ENCODE peak calls at places on chromosomes 7 and 10, in five cellular contexts. Z is astrocyte of the spinal cord, M is fibroblast of pulmonary artery, E is astrocyte, I is kidney epithelial cell. G is an unnamed sample.

GRCh38 chr10:99172130-99172738 is 63.4 kb downstream of the HPSE2 start:
- DNase-seq in Z (peak), M (peak), E (no peak), I (peak), G (peak)

GRCh38 chr7:55254242-55254595 is 110.9 kb upstream of the LANCL2 start:
- DNase-seq in Z (no peak), M (no peak), E (no peak), I (no peak), G (peak)

GRCh38 chr7:139918488-139918887 is 89.4 kb downstream of the TBXAS1 start:
- DNase-seq in Z (no peak), M (peak), E (no peak), I (no peak), G (no peak)

GRCh38 chr10:52746169-52746568 is 26.4 kb downstream of the MBL2 start:
- DNase-seq in Z (no peak), M (no peak), E (no peak), I (no peak), G (no peak)

GRCh38 chr10:22893776-22894175 is 34.1 kb upstream of the ARMC3 start:
- DNase-seq in Z (no peak), M (no peak), E (no peak), I (no peak), G (no peak)

GRCh38 chr7:107777702-107778101 is 25.3 kb downstream of the SLC26A3 start:
- DNase-seq in Z (no peak), M (no peak), E (no peak), I (no peak), G (no peak)

GRCh38 chr7:140231779-140232491 is 55.2 kb upstream of the KDM7A start:
- DNase-seq in Z (no peak), M (no peak), E (no peak), I (no peak), G (no peak)

GRCh38 chr7:21256310-21256877 is 171.5 kb upstream of the SP4 start:
- DNase-seq in Z (peak), M (peak), E (peak), I (no peak), G (no peak)

GRCh38 chr10:133326745-133327650 is 9.7 kb downstream of the CALY start:
- DNase-seq in Z (peak), M (no peak), E (peak), I (no peak), G (peak)

GRCh38 chr10:133325761-133326463 is 10.8 kb downstream of the CALY start:
- DNase-seq in Z (no peak), M (no peak), E (no peak), I (no peak), G (peak)

GRCh38 chr10:133328358-133329343 is 8.0 kb downstream of the CALY start:
- DNase-seq in Z (no peak), M (no peak), E (no peak), I (no peak), G (no peak)

GRCh38 chr10:133329401-133330202 is 7.1 kb downstream of the CALY start:
- DNase-seq in Z (peak), M (peak), E (peak), I (no peak), G (peak)

DNA sequence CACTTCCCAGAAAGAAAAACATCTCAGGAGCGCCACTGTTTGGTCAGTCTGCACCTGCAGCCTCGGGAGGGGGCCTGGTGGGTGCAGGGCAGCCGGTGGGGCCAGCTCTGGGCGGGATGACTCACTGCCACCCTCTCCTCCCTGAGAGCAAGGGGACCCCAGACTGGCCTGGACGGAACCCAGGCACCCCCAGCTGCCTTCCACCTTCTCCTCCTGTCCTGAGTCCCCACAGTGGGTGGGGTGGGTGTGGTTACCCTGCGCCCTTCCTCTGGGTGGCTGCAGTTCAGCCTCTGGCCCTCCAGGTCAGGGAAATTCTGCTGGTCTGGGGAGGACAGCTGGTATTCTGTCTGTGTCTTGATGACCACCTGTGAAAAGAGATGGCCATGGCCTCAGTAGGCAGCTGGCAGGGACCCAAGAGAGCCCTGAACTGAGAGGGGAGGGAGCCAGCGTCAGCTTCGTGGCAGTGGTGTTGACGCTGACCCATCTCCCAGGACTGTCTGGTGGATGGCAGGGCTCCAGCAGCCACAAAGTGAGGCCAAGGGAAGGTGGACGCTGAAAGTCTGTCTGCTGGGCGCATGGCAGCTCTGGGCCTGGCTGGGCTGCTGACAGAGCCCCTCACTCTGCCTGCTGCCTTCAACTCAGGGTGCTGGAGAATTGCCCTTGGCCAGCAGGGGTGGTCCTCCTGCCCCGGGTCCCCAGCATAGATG is 8.9 kb downstream of the CALY start:
- DNase-seq in Z (no peak), M (no peak), E (no peak), I (no peak), G (peak)
- TF ChIP-seq CTCF in Z (no peak), M (no peak), E (no peak), I (no peak), G (no peak)

DNA sequence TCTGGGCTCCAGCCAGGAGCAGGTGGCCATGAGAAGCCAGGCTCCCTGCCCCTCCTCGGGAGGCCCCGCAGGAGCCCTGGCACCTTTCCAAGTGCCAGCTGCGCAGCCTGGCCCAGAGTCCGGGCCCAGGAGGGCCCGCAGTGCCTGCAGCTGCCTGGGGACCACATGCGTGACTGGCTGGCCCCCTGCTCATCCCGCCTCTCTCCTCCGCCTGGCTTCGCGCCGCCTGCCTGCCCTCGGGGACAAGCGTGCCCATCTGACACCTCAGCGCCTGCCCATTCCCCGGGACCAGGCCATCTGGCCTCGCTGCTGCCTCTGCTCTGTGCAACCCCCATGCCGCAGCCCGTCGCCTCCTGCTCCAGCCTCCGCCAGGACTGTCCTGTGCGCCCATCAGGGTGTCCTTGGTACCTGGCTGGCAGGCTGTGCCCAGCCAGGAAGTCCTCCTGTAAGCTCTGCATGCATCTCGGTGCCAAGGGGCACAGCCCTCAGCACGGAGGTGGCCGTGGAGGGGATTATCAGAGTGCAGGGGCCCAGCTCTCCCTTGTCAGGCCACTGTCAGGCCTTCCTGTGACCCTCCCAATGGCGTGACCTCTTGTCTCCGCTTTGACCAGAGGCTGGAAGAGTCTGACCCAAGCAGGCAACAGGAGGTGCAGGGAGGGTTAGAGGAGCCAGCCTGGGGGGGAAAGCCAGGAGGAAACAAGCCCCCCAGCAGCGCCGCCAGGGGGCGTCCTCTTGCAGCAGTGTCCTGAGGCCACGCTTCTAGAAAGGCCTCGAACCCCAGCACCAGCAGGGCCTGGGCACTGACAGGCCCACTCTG is 50.5 kb downstream of the TMEM209 start:
- DNase-seq in Z (no peak), M (no peak), E (no peak), I (no peak), G (no peak)
- TF ChIP-seq CTCF in Z (peak), M (no peak), E (no peak), I (peak), G (no peak)

GRCh38 chr7:155422599-155423336 is 35.2 kb upstream of the EN2 start:
- DNase-seq in Z (no peak), M (no peak), E (no peak), I (no peak), G (no peak)

GRCh38 chr7:155424301-155425010 is 33.5 kb upstream of the EN2 start:
- DNase-seq in Z (no peak), M (no peak), E (no peak), I (no peak), G (no peak)

GRCh38 chr7:155422151-155422550 is 35.8 kb upstream of the EN2 start:
- DNase-seq in Z (no peak), M (no peak), E (no peak), I (no peak), G (no peak)

GRCh38 chr7:155425011-155425340 is 33.0 kb upstream of the EN2 start:
- DNase-seq in Z (no peak), M (no peak), E (no peak), I (no peak), G (no peak)

DNA sequence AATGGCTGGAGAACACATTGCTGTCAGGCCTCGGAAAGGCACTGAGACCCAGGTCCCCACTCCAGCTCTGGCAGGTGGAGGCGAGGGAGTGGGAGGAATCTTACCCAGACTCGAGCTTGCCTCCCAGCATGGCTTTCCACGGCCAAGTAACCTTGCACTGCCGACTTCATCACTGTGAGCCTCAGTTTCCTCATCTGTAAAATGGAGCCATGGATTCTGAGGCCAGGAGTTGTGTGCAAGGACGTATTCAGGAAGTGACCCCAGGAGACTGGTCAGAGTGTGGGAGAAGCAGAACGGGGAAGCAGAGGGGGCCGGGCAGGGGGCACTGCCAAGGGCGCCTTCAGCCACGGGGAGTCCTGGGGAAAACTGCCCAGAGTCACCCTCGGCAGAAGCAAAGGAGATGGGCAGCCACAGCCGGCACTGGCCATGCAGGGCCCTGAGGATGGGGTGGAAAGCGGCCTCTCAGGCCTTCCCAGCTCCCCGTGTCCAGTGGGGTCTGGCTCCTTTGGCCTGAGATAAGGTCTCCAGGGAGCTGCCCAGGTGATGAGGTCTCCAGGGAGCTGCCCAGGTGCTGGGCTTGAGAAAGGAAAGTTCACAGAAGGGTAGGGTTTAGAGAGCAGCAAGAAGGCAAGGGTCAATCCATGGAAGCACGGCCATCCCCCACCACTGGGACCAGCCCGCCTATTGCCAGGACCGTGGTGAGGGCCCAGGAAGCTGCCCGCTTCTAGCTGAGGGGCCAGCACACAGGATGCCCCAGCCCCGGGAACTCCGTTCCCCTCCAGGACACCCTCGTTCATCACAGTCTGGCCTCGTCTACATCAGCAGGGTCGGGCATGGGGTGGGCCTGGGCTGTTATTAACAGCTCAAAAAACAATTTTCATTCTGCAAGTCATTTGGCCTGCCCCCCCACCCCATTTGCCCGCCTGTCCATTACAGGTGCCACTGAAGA is 34.3 kb upstream of the EN2 start:
- DNase-seq in Z (no peak), M (no peak), E (no peak), I (no peak), G (no peak)
- TF ChIP-seq CTCF in Z (no peak), M (no peak), E (no peak), I (no peak), G (no peak)

GRCh38 chr10:24707445-24707844 is 16.2 kb downstream of the ARHGAP21 start:
- DNase-seq in Z (no peak), M (no peak), E (no peak), I (no peak), G (peak)
- TF ChIP-seq CTCF in Z (no peak), M (no peak), E (no peak), I (no peak), G (no peak)

GRCh38 chr10:132643709-132644543 is 106.3 kb downstream of the INPP5A start:
- DNase-seq in Z (no peak), M (no peak), E (no peak), I (no peak), G (no peak)
- TF ChIP-seq CTCF in Z (no peak), M (no peak), E (no peak), I (no peak), G (no peak)

GRCh38 chr10:72335394-72336258 is 19.1 kb downstream of the DNAJB12 start:
- DNase-seq in Z (peak), M (peak), E (no peak), I (no peak), G (peak)
- TF ChIP-seq CTCF in Z (peak), M (no peak), E (no peak), I (no peak), G (peak)

GRCh38 chr7:83271212-83272099 is 108.8 kb upstream of the PCLO start:
- DNase-seq in Z (peak), M (peak), E (peak), I (peak), G (no peak)
- TF ChIP-seq CTCF in Z (peak), M (peak), E (peak), I (peak), G (peak)